ENCODE peak calls at places on chromosome 15, in five cellular contexts. Q is cardiac muscle cell, L is Right ventricle myocardium superior, G is HTR-8/SVneo, R is NT2/D1. H is an unnamed sample.

GRCh38 chr15:101578443-101578894 is 73.7 kb downstream of the TM2D3 start:
- DNase-seq in Q (peak), L (peak), G (no peak), R (peak), H (no peak)

GRCh38 chr15:86608461-86608860 is 528.8 kb downstream of the AGBL1 start:
- DNase-seq in Q (no peak), L (peak), G (no peak), R (no peak), H (no peak)

GRCh38 chr15:80577552-80578205 is 117.4 kb upstream of the ABHD17C start:
- DNase-seq in Q (no peak), L (no peak), G (no peak), R (no peak), H (peak)

GRCh38 chr15:48570838-48571237 is 74.7 kb downstream of the FBN1 start:
- DNase-seq in Q (no peak), L (no peak), G (no peak), R (no peak), H (no peak)

GRCh38 chr15:58457466-58457965 is 25.7 kb downstream of the LIPC start:
- DNase-seq in Q (peak), L (no peak), G (peak), R (no peak), H (no peak)

GRCh38 chr15:34490421-34491193 is 53.0 kb upstream of the GOLGA8A start:
- DNase-seq in Q (no peak), L (no peak), G (no peak), R (no peak), H (no peak)

GRCh38 chr15:101451192-101451799 is 38.2 kb downstream of the PCSK6 start:
- DNase-seq in Q (peak), L (peak), G (no peak), R (no peak), H (peak)

GRCh38 chr15:65981837-65982696 is 112.8 kb downstream of the RAB11A start:
- DNase-seq in Q (no peak), L (no peak), G (no peak), R (peak), H (no peak)

GRCh38 chr15:48370460-48370859 is 39.2 kb downstream of the DUT start:
- DNase-seq in Q (peak), L (no peak), G (no peak), R (no peak), H (no peak)

GRCh38 chr15:65101418-65101890 is 13.5 kb downstream of the UBAP1L start:
- DNase-seq in Q (peak), L (peak), G (peak), R (peak), H (peak)

H was measured in sigmoid colon.